ENCODE peak calls at places on chromosomes 6 and 20, in ten cellular contexts. C is pancreas; B is BE2C; T is right cardiac atrium; H is tibial nerve; Q is mesendoderm; E is fibroblast of lung; W is CD8-positive, alpha-beta T cell; A is GM12865; I is lung. K is an unnamed sample.

GRCh38 chr20:58707770-58708169 is 15.2 kb downstream of the NPEPL1 start:
- DNase-seq in I (peak), W (no peak), H (peak), B (no peak), Q (no peak), A (no peak), T (no peak), C (no peak), E (no peak), K (no peak)

GRCh38 chr20:38195521-38195920 is 30.5 kb upstream of the TGM2 start:
- DNase-seq in I (no peak), Q (no peak), C (no peak), E (no peak), W (no peak), H (no peak), T (no peak), B (no peak), A (no peak), K (no peak)

GRCh38 chr6:32179746-32180405 is 1.7 kb downstream of the RNF5 start:
- DNase-seq in C (peak), E (no peak), T (peak), A (no peak), I (no peak), Q (no peak), B (no peak), H (no peak), W (no peak), K (no peak)

GRCh38 chr6:100948381-100949133 is 67.4 kb upstream of the ASCC3 start:
- DNase-seq in T (no peak), C (no peak), A (no peak), I (no peak), B (no peak), Q (peak), W (no peak), E (no peak), H (no peak), K (no peak)

GRCh38 chr6:27605401-27606342 is 132.8 kb upstream of the ZNF184 start:
- DNase-seq in B (peak), H (no peak), Q (peak), C (no peak), W (no peak), T (no peak), A (peak), E (peak), I (no peak), K (no peak)

GRCh38 chr6:26472549-26473245 is 14.9 kb downstream of the BTN2A1 start:
- DNase-seq in I (no peak), W (no peak), T (no peak), B (no peak), A (peak), C (no peak), H (no peak), E (no peak), Q (no peak), K (no peak)

GRCh38 chr20:36408219-36408618 is 102.1 kb downstream of the DLGAP4 start:
- DNase-seq in H (no peak), C (no peak), A (no peak), E (no peak), W (no peak), B (peak), Q (no peak), T (no peak), I (no peak), K (no peak)

GRCh38 chr20:38680492-38681118 is 43.7 kb upstream of the SLC32A1 start:
- DNase-seq in A (peak), E (peak), I (no peak), B (no peak), T (no peak), W (no peak), Q (peak), C (no peak), H (no peak), K (no peak)

GRCh38 chr20:60239981-60240380 is 281.8 kb downstream of the CDH26 start:
- DNase-seq in I (no peak), E (no peak), A (no peak), T (no peak), H (no peak), Q (no peak), W (no peak), B (no peak), C (no peak), K (no peak)

GRCh38 chr20:15379897-15380296 is 1042.5 kb upstream of the FLRT3 start:
- DNase-seq in H (no peak), B (no peak), A (no peak), Q (peak), W (no peak), T (no peak), E (no peak), C (no peak), I (no peak), K (no peak)

GRCh38 chr20:36573798-36574277 is 441 bp downstream of the TGIF2 start:
- DNase-seq in A (peak), Q (no peak), H (no peak), W (no peak), C (peak), I (peak), B (no peak), E (no peak), T (peak), K (no peak)

GRCh38 chr6:107292570-107293285 is 166.6 kb downstream of the PDSS2 start:
- DNase-seq in I (no peak), B (peak), Q (no peak), C (no peak), T (no peak), W (no peak), H (no peak), A (no peak), E (no peak), K (no peak)

GRCh38 chr6:120992257-120992656 is 342.0 kb downstream of the TBC1D32 start:
- DNase-seq in T (no peak), Q (no peak), W (no peak), B (no peak), E (no peak), C (no peak), I (no peak), A (no peak), H (no peak), K (no peak)

GRCh38 chr20:63090682-63091571 is 84.2 kb upstream of the BHLHE23 start:
- DNase-seq in B (peak), I (no peak), A (no peak), C (peak), W (no peak), T (peak), E (no peak), H (no peak), Q (no peak), K (no peak)

GRCh38 chr20:62362991-62363919 is 3.9 kb downstream of the LAMA5 start:
- DNase-seq in C (peak), B (peak), E (no peak), I (no peak), A (no peak), H (no peak), T (peak), W (no peak), Q (peak), K (no peak)

GRCh38 chr6:422423-423061 is 31.0 kb downstream of the IRF4 start:
- DNase-seq in H (no peak), I (peak), A (peak), T (no peak), E (peak), C (no peak), B (no peak), Q (peak), W (peak), K (no peak)

GRCh38 chr6:163996491-163996890 is 582.0 kb downstream of the QKI start:
- DNase-seq in B (no peak), E (no peak), W (no peak), A (no peak), T (no peak), H (no peak), Q (no peak), C (no peak), I (no peak), K (no peak)

GRCh38 chr6:33746036-33746600 is 587 bp downstream of the IP6K3 start:
- DNase-seq in B (peak), H (no peak), Q (peak), T (peak), E (peak), I (no peak), C (peak), W (no peak), A (no peak), K (no peak)

GRCh38 chr20:4885877-4886276 is 115.4 kb downstream of the SLC23A2 start:
- DNase-seq in H (no peak), C (no peak), I (no peak), E (no peak), T (no peak), W (no peak), B (no peak), A (no peak), Q (no peak), K (no peak)

GRCh38 chr6:79536615-79536968 is 638 bp downstream of the LCA5 start:
- DNase-seq in C (no peak), W (no peak), A (peak), I (peak), B (no peak), H (peak), E (peak), Q (no peak), T (peak), K (no peak)
- H3K4me3 ChIP-seq in C (peak), W (peak), A (peak), I (peak), B (peak), H (peak), E (peak), Q (peak), T (peak), K (peak)

DNA sequence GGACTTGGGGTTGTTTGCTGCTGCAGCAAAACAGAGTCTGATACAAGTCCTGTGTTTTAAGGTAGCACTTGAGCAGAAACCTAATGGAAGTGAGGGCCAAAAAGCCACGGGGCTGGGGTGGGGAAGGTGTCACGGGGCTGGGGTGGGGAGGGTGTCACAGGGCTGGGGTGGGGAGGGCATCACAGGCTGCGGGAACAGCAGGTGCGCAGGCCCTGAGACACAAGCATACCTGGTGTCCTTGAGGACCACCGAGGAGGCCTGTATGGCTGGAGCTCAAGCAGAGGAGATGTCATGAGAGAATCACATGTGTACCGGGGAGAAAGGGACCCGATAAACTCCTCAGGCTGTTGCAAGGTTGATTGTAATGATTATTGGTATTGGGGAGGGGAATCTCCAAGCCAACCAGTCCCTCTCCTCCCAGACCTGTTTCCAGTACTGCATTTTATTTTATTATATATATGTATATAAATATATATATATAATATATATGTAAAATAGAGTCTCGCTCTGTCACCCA is 13.6 kb upstream of the SPO11 start:
- DNase-seq in C (no peak), W (no peak), E (no peak), Q (no peak), H (no peak), B (no peak), I (no peak), T (no peak), A (no peak), K (no peak)
- H3K4me3 ChIP-seq in C (no peak), W (no peak), E (no peak), Q (no peak), H (no peak), B (no peak), I (no peak), T (no peak), A (no peak), K (no peak)

DNA sequence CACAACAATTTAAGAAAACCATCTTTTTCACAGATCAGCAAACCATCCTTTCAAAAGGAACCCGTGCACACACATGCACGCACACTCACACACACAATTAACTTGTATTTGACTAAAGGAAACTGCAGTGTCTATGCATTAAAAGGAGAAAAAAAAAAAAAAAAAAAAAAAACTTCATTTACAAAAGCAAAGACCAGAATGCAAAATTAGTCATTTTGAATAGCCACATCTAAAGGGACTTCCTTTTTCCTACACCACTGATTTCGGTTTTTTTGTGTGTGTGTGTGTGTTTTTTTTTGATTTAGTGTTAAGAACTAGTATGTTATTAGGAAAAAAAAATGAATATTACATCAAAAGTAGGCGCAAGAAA is 6.3 kb downstream of the ZMYND8 start:
- DNase-seq in A (peak), T (no peak), E (no peak), C (no peak), H (no peak), I (no peak), Q (no peak), B (no peak), W (no peak), K (no peak)
- H3K4me3 ChIP-seq in A (peak), T (no peak), E (no peak), C (no peak), H (no peak), I (no peak), Q (no peak), B (no peak), W (no peak), K (peak)

GRCh38 chr6:71290611-71291010 is 2.0 kb downstream of the OGFRL1 start:
- DNase-seq in H (no peak), Q (no peak), W (no peak), E (no peak), C (no peak), I (no peak), B (no peak), T (no peak), A (no peak), K (no peak)
- H3K4me3 ChIP-seq in H (peak), Q (no peak), W (no peak), E (no peak), C (no peak), I (no peak), B (peak), T (peak), A (no peak), K (peak)

GRCh38 chr6:36024154-36024760 is at the start of gene SLC26A8:
- DNase-seq in A (no peak), C (peak), Q (peak), I (no peak), T (no peak), H (no peak), W (no peak), E (no peak), B (no peak), K (no peak)
- H3K4me3 ChIP-seq in A (no peak), C (no peak), Q (peak), I (no peak), T (no peak), H (no peak), W (no peak), E (no peak), B (no peak), K (peak)

DNA sequence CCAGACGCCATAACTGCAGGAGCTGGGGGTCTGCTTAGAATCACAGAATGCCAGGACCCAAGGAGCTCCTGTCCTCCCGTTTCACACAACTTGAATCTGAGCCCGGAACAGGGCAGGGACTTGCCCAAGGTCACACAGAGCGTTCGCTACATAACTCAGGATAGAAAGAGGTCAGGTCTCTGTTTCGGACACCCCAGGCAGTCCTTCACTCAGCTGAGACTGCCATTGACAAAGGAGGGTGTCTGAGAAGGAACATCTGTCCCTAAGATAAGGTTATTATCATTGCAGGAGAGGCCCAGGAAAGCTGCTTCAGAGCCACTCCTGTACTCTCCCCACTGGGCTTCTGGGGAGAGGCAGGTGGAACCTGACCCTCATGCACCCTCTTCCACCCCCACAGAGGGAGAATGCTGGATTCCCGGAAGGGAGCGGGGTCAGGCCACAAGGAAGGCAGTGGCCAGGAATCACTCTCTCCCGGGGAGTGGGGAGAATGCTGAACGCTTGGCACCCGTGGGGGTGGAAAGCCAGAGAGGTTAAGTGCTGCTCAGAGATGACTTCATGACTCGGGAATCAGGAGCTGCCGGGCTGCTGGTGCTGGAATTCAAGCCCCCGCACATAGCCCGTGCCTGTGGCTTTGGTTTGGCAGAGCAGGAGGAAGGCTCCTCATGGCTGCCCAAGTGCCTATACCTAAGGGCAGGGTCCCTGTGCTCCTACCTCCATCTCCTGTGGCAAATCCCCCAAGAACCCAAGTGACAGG is 10.7 kb downstream of the SDC4 start:
- DNase-seq in W (no peak), C (peak), B (no peak), I (peak), H (no peak), T (peak), A (no peak), Q (peak), E (peak), K (no peak)
- H3K4me3 ChIP-seq in W (no peak), C (no peak), B (no peak), I (no peak), H (no peak), T (no peak), A (no peak), Q (no peak), E (peak), K (no peak)